ENCODE peak calls at places on chromosomes 7 and 10, in seven cellular contexts. U is astrocyte, L is PC-9, A is mammary epithelial cell, E is upper lobe of left lung, C is left ventricle myocardium inferior, R is neural progenitor cell. F is an unnamed sample. For H3K4me1, the result is how much of the 10 kb centered on the place peaks cover.

GRCh38 chr7:128895320-128895719 is 15.2 kb downstream of the KCP start:
- DNase-seq in R (no peak), C (peak), U (no peak), A (no peak), L (no peak), E (no peak), F (no peak)

GRCh38 chr7:66267249-66267648 is 62.1 kb downstream of the TPST1 start:
- DNase-seq in U (peak), L (no peak), R (no peak), A (peak), E (no peak), C (no peak), F (no peak)

GRCh38 chr10:3399756-3400155 is 227.2 kb upstream of the PITRM1 start:
- DNase-seq in E (no peak), C (no peak), U (no peak), R (no peak), L (no peak), A (no peak), F (peak)

GRCh38 chr10:4343798-4344370 is 482.1 kb upstream of the AKR1E2 start:
- DNase-seq in L (no peak), U (peak), E (no peak), R (no peak), A (no peak), C (no peak), F (no peak)

GRCh38 chr7:1858435-1859265 is 188.6 kb downstream of the ELFN1 start:
- DNase-seq in C (no peak), E (no peak), U (no peak), R (no peak), A (no peak), L (no peak), F (no peak)

GRCh38 chr7:104296900-104297299 is 31.5 kb upstream of the LHFPL3 start:
- DNase-seq in A (no peak), L (no peak), E (no peak), R (no peak), U (no peak), C (no peak), F (no peak)

GRCh38 chr7:110522061-110522750 is 568.7 kb upstream of the LRRN3 start:
- DNase-seq in U (peak), C (no peak), A (no peak), E (no peak), R (no peak), L (no peak), F (no peak)

GRCh38 chr7:42084263-42084662 is 152.7 kb downstream of the GLI3 start:
- DNase-seq in U (peak), A (no peak), C (no peak), E (no peak), L (no peak), R (no peak), F (no peak)

GRCh38 chr10:112078003-112078402 is 105.6 kb downstream of the GPAM start:
- DNase-seq in U (no peak), E (no peak), C (no peak), A (no peak), L (no peak), R (no peak), F (no peak)

GRCh38 chr10:31118561-31118960 is 86.9 kb upstream of the ZNF438 start:
- DNase-seq in A (peak), R (no peak), L (no peak), C (no peak), U (peak), E (no peak), F (no peak)

GRCh38 chr7:93132216-93132615 is 14.4 kb upstream of the SAMD9 start:
- DNase-seq in L (no peak), R (no peak), E (no peak), U (no peak), C (no peak), A (no peak), F (no peak)

GRCh38 chr10:49624629-49625028 is 10.8 kb downstream of the CHAT start:
- DNase-seq in A (no peak), E (no peak), C (no peak), L (no peak), R (no peak), U (no peak), F (no peak)

GRCh38 chr10:90871279-90871760 is 454 bp upstream of the RPP30 start:
- DNase-seq in E (peak), R (peak), C (no peak), L (peak), U (peak), A (peak), F (no peak)

GRCh38 chr7:30683306-30683705 is 1.1 kb upstream of the CRHR2 start:
- DNase-seq in U (no peak), E (no peak), R (no peak), A (no peak), L (no peak), C (no peak), F (no peak)

GRCh38 chr10:811781-812180 is 119.7 kb downstream of the LARP4B start:
- DNase-seq in E (no peak), R (no peak), L (no peak), U (peak), C (no peak), A (no peak), F (no peak)
- TF ChIP-seq CTCF in E (no peak), R (no peak), L (no peak), U (no peak), C (no peak), A (no peak), F (no peak)

DNA sequence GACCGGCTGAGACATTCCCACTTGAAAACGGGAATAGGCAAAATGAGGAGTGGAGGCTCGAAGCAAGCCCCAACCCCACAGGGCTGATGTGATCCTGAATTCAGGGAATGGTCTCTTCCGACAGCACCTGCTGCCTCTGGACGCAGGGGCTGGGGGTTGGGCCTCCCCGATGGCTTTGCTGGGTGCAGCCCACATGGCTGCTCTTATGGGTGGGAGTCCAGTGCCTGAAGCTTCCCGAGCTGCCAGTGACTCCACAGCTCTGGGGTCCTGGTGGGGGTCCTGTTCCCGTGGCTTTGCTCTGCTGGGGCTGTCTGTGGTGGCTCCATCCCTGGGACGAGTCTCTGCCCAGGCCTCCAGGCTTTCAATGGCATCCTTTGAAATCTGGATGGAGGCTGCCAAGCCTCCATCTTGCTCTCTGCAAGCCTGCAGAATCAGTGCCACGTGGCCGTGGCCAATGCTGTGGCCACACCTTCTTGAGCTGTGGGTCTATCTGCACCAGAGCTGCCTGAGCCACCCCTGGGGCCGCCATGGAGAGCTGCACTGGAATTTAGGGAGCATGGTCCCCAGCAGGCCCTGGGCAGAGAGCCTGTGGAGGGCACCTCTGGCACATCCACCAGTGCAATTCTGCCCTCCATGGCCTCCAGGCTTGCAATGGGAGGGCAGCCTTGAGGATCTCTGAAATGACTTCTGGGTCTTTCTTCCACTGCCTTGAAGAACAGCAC is 55.5 kb upstream of the NKX6-2 start:
- DNase-seq in L (no peak), C (no peak), U (no peak), A (no peak), E (no peak), R (no peak), F (no peak)
- H3K4me1 ChIP-seq in L (under half), C (under half), U (under half), A (under half), E (under half), R (under half), F (under half)

GRCh38 chr10:115129752-115130151 is 36.6 kb downstream of the ATRNL1 start:
- DNase-seq in C (no peak), E (no peak), L (no peak), U (peak), A (peak), R (peak), F (no peak)
- TF ChIP-seq CTCF in C (peak), E (no peak), L (peak), U (no peak), A (peak), R (peak), F (peak)

DNA sequence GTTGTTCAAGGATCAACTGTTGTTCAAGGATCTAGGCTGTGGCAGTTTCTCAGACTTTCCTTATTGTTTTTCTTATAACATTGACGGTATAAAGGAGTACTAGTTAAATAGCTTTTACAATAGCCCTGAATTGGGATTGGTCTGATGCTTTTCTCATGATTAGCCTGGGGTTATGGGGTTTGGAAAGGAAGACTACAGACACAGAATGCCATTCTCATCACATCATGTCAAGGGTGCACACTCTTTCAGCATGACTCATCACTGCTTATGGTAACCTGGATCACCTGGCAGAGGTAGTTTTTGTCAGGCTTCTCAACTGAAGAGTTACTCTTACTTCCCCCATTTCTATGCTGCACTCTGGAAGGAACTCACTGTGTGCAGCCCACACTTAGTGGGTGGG is 194.2 kb upstream of the NPSR1 start:
- DNase-seq in A (peak), E (no peak), R (no peak), U (no peak), C (no peak), L (peak), F (no peak)
- H3K4me1 ChIP-seq in A (under half), E (under half), R (under half), U (under half), C (under half), L (under half), F (under half)

GRCh38 chr7:131893627-131894345 is 337.4 kb upstream of the PODXL start:
- DNase-seq in R (no peak), U (peak), L (no peak), E (no peak), C (no peak), A (no peak), F (no peak)

GRCh38 chr7:131895541-131896173 is 339.2 kb upstream of the PODXL start:
- DNase-seq in C (no peak), A (peak), R (no peak), E (no peak), U (peak), L (no peak), F (no peak)

GRCh38 chr7:131889572-131890150 is 333.2 kb upstream of the PODXL start:
- DNase-seq in A (no peak), E (no peak), R (no peak), C (peak), U (peak), L (no peak), F (no peak)

DNA sequence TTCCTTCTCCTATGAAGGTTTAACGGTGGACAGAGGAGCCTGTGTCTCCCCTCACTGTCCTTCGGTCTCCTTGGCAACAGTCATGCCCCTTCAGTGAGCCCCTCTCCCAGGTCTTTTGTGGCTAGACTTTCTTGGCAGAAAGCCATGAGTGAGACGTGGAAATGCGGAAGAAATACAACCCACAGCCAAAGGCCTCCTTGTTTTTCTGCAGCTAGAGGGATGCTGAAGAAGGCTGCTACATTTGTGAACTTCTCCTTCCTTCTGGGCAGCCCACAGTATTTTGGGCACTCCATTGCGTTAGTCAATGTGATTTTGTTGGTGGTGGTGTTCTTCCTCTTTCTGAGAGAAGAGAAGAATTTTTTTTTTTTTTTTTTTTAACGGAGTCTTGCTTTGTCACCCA is 333.8 kb upstream of the PODXL start:
- DNase-seq in L (no peak), A (no peak), C (no peak), U (no peak), R (no peak), E (no peak), F (no peak)
- TF ChIP-seq CTCF in L (no peak), A (no peak), C (no peak), U (no peak), R (no peak), E (no peak), F (no peak)

DNA sequence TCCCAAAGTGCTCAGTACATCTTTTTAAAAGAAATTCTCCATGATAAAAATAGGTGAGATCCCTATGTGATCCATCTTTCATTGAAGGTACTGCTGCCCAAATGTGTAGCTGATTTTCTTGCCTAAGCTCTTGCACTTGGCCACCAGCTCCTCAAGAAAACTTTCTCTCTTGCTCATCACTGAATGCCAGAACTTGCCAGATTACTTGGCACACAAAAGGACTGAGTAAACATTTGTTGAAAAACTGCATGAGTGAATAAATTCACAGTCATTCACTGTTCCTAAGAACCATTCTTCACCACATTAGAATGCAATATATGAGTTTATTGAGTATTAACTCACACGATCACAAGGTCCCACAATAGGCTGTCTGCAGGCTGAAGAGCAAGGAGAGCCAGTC is 99.9 kb downstream of the TRIL start:
- DNase-seq in E (no peak), L (peak), C (no peak), U (peak), A (peak), R (no peak), F (no peak)
- H3K4me1 ChIP-seq in E (under half), L (under half), C (under half), U (under half), A (under half), R (under half), F (under half)

GRCh38 chr10:102652170-102652926 is 8.1 kb downstream of the TRIM8 start:
- DNase-seq in C (no peak), E (no peak), L (no peak), U (no peak), A (no peak), R (no peak), F (no peak)
- TF ChIP-seq CTCF in C (no peak), E (no peak), L (no peak), U (no peak), A (no peak), R (no peak), F (no peak)

DNA sequence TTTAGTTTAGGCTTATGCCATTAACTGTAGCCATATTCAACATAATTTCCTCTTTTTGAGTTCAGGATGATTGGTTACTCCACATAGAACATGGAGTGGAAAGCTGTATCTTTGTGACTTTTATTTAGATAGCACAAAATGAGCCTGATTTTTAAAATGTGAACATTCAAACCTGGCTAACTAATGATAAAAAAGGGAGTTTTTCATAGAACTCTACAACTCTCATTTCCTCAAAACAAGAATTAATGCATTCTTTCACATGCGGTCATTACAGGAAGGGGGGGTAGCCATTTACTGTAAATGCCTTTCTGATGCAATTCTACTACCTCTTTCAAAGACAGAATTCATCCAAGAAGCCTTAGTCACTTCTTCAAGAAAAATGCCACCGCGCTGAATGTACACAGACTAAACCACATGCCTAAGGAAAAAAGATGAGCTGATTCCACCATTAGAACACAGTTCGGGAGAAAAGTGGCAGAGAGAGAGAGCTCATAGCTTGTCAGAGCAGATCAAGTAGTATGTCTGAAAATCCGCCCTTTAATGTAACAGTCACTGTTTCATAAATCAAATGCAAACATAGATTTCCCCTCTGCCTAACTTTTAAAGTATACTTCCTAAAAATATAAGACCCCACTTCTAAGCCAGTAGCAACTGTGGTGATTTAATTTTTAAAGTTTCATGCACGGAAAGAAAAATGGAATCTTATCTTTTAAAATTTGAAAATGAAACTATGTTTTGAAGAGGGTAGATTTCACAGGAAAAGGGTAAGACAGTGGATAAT is 226.4 kb upstream of the KLF14 start:
- DNase-seq in R (no peak), U (peak), C (no peak), A (peak), L (peak), E (peak), F (no peak)
- H3K4me1 ChIP-seq in R (under half), U (half or more), C (half or more), A (under half), L (under half), E (under half), F (half or more)

GRCh38 chr10:79552143-79552542 is 8.1 kb downstream of the SFTPA2 start:
- DNase-seq in A (no peak), R (no peak), U (no peak), E (no peak), C (no peak), L (no peak), F (no peak)
- TF ChIP-seq CTCF in A (no peak), R (no peak), U (no peak), E (no peak), C (no peak), L (no peak), F (no peak)

DNA sequence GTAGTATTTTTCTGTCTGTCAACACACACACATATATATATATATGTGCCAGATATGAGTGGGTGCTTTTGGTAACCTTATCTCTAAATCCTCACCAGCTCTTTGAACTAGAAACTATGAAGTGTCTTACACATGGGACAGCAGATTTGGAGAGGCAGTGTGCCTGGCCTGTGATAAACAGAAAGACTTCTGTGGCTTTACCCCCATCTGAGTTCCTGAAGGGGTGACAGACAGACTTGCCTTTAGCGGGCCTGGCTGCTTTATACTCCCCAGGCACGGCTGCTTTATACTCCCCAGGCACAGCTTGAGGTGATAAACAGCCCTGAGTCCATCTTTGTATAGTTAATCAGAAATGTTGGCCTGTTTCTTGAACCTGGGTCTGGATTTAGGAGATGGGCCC is 5.6 kb downstream of the BAG3 start:
- DNase-seq in L (no peak), U (no peak), E (no peak), A (no peak), R (no peak), C (no peak), F (no peak)
- H3K4me1 ChIP-seq in L (half or more), U (half or more), E (half or more), A (half or more), R (under half), C (half or more), F (under half)

F was measured in right atrium auricular region.